ENCODE peak calls at places on chromosome 22, in six cellular contexts. M is adrenal gland, W is IMR-90, A is HCT116, R is fibroblast of lung, H is left ventricle myocardium inferior. C is an unnamed sample. For H3K9me3 and H3K27me3, the result is how much of the 10 kb centered on the place peaks cover.

GRCh38 chr22:17963015-17963414 is 61.3 kb downstream of the MICAL3 start:
- DNase-seq in H (no peak), R (no peak), A (no peak), W (no peak), M (no peak), C (no peak)

GRCh38 chr22:44098966-44099530 is 74.9 kb downstream of the PARVB start:
- DNase-seq in A (no peak), M (no peak), R (no peak), H (no peak), W (no peak), C (no peak)

GRCh38 chr22:49301398-49302149 is 526.1 kb downstream of the BRD1 start:
- DNase-seq in H (no peak), W (no peak), R (no peak), M (peak), A (no peak), C (no peak)

GRCh38 chr22:17924735-17925727 is 99.3 kb downstream of the MICAL3 start:
- DNase-seq in R (no peak), W (no peak), A (no peak), H (no peak), M (no peak), C (no peak)

GRCh38 chr22:24337894-24338645 is 67.4 kb downstream of the SPECC1L start:
- DNase-seq in H (no peak), R (no peak), A (no peak), M (no peak), W (no peak), C (no peak)

GRCh38 chr22:43860126-43860525 is 2.2 kb downstream of the SULT4A1 start:
- DNase-seq in W (no peak), A (no peak), R (no peak), H (no peak), M (no peak), C (no peak)

GRCh38 chr22:27137809-27138400 is 480.5 kb downstream of the MIAT start:
- DNase-seq in A (no peak), H (peak), R (no peak), M (no peak), W (no peak), C (no peak)

GRCh38 chr22:49826603-49827306 is 918 bp downstream of the BRD1 start:
- DNase-seq in A (no peak), H (peak), M (peak), R (peak), W (peak), C (peak)

GRCh38 chr22:43535336-43535735 is 123.5 kb downstream of the MPPED1 start:
- DNase-seq in R (no peak), M (no peak), A (no peak), H (no peak), W (no peak), C (no peak)

GRCh38 chr22:50268655-50269113 is 1.5 kb downstream of the MAPK11 start:
- DNase-seq in R (no peak), A (no peak), W (no peak), M (no peak), H (no peak), C (no peak)

GRCh38 chr22:27642104-27642800 is 159.3 kb downstream of the MN1 start:
- DNase-seq in W (no peak), A (no peak), H (no peak), M (no peak), R (no peak), C (no peak)

GRCh38 chr22:26995222-26995621 is 337.8 kb downstream of the MIAT start:
- DNase-seq in A (no peak), W (no peak), M (no peak), R (no peak), H (no peak), C (no peak)

GRCh38 chr22:41696714-41697113 is 2.6 kb upstream of the MEI1 start:
- DNase-seq in H (no peak), A (no peak), M (no peak), R (no peak), W (no peak), C (no peak)

GRCh38 chr22:19287076-19287724 is 4.3 kb downstream of the CLTCL1 start:
- DNase-seq in R (peak), A (no peak), W (peak), H (no peak), M (no peak), C (no peak)

GRCh38 chr22:17370036-17370765 is 941 bp downstream of the CECR2 start:
- DNase-seq in H (peak), W (no peak), M (no peak), R (peak), A (no peak), C (no peak)

DNA sequence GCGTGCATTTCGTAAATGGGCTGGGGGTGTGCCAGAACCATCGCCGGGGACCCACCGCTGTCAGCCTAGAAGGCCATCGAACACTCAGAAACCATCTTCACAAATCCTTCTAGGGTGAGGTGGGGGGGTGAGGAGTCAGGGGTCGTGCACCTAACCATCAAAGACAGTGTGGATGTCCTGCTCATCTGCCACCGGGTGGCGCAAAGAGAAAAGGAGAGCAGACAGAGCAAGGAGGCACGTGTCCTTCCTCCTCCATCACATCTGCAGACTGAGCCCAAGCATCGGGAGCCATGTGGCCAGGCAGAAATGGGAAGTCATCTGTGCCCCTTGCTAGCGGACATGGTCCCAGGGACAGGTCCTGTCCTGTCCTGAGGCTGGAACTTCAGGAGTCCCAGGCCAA is 61.9 kb upstream of the NUP50 start:
- DNase-seq in H (peak), M (peak), R (peak), A (no peak), W (peak), C (peak)
- H3K4me3 ChIP-seq in H (no peak), M (no peak), R (no peak), A (no peak), W (no peak), C (no peak)

GRCh38 chr22:47994899-47995573 is 1232.6 kb downstream of the TBC1D22A start:
- DNase-seq in W (no peak), R (no peak), H (no peak), A (no peak), M (no peak), C (no peak)

GRCh38 chr22:47995718-47996117 is 1233.3 kb downstream of the TBC1D22A start:
- DNase-seq in H (no peak), M (no peak), A (no peak), W (no peak), R (no peak), C (no peak)

GRCh38 chr22:47997612-47998011 is 1235.2 kb downstream of the TBC1D22A start:
- DNase-seq in R (no peak), A (no peak), M (no peak), W (no peak), H (no peak), C (no peak)

GRCh38 chr22:47997052-47997568 is 1234.7 kb downstream of the TBC1D22A start:
- DNase-seq in M (no peak), H (no peak), R (no peak), A (no peak), W (no peak), C (no peak)

DNA sequence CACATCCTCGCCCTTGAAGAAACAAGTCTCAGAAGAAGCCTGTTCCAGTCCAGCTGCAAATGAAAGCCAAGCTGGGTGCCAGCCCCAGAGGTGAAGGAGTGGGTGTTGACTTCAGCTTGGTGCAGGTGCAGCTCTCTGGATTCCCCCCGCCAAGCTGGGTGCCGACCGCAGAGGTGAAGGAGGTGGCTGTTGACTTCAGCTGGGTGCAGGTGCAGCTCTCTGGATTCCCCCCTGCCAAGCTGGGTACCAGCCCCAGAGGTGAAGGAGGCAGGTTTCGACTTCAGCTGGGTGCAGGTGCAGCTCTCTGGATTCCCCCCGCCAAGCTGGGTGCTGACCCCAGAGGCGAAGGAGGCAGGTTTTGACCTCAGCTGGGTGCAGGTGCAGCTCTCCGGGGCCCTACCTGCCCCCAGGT is 1234.0 kb downstream of the TBC1D22A start:
- DNase-seq in M (no peak), W (no peak), H (no peak), A (no peak), R (no peak), C (no peak)
- H3K9me3 ChIP-seq in M (under half), W (half or more), H (under half), A (under half), R (under half), C (under half)

GRCh38 chr22:39682994-39683393 is 112.4 kb downstream of the CACNA1I start:
- DNase-seq in R (no peak), A (no peak), M (no peak), H (no peak), W (no peak), C (no peak)
- H3K27me3 ChIP-seq in R (under half), A (under half), M (under half), H (half or more), W (under half), C (under half)

DNA sequence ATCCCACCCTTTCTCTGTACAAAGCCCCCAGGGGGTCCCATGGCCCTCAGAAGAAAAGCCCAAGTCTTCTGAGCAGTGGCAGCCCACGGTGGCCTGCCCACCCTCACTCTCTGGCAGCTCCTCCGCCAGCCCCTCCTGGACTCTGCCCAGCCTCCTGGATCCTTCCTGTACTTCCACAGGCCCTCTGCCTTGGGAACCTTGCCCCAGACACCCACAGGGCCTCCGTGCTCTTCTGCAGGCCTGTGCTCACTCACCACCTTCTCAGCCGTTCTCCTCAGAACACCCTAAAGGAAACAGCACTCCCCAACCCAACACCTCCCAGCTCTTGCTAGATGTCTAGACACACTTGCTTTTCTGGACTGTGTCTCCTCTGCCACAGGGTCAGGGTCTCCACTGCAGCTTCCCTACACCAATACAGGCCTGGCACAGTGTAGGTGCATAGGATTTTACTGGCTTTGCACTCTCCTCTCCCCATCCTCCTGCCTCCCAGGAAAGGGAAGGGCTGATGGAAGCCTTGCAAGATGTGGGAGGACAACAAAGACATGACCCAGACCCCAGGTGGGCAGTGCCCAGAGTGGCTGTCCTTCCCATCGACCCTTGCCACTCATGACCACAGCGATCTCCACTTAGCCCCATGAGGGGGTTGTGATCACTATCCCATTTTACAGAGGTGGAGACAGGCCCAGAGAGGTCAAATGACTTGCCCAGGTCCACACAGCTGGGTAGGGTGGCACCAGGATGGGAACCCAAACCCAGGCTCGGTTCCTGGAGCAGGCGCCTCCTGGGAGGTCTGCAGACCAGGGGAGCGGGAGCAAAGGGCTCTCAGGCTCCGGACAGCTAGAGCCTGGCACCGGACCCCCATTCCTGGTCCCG is 2.0 kb downstream of the SCARF2 start:
- DNase-seq in A (no peak), H (no peak), R (no peak), M (no peak), W (no peak), C (no peak)
- H3K4me3 ChIP-seq in A (no peak), H (peak), R (peak), M (peak), W (peak), C (peak)

GRCh38 chr22:36744413-36744765 is 31.5 kb downstream of the IFT27 start:
- DNase-seq in A (no peak), M (no peak), W (no peak), R (no peak), H (no peak), C (no peak)

GRCh38 chr22:36745301-36745995 is 30.5 kb downstream of the IFT27 start:
- DNase-seq in H (no peak), R (no peak), A (no peak), W (no peak), M (no peak), C (no peak)

GRCh38 chr22:36743011-36743410 is 32.9 kb downstream of the IFT27 start:
- DNase-seq in W (no peak), H (no peak), A (no peak), R (no peak), M (no peak), C (no peak)

GRCh38 chr22:36743591-36744412 is 32.1 kb downstream of the IFT27 start:
- DNase-seq in H (no peak), M (no peak), R (no peak), W (no peak), A (no peak), C (no peak)

GRCh38 chr22:36744791-36745190 is 31.1 kb downstream of the IFT27 start:
- DNase-seq in M (no peak), A (no peak), W (no peak), R (no peak), H (no peak), C (no peak)
- H3K9me3 ChIP-seq in M (under half), A (under half), W (under half), R (under half), H (under half), C (under half)

GRCh38 chr22:20953342-20953608 is 13.8 kb upstream of the AIFM3 start:
- DNase-seq in H (no peak), A (no peak), M (no peak), R (no peak), W (no peak), C (no peak)
- H3K27me3 ChIP-seq in H (under half), A (under half), M (under half), R (under half), W (under half), C (under half)

GRCh38 chr22:46004105-46004866 is 27.3 kb upstream of the WNT7B start:
- DNase-seq in R (no peak), A (no peak), H (peak), W (no peak), M (no peak), C (no peak)

GRCh38 chr22:46008291-46008690 is 31.3 kb upstream of the WNT7B start:
- DNase-seq in H (peak), R (peak), A (no peak), W (no peak), M (no peak), C (peak)

GRCh38 chr22:46007848-46008261 is 30.9 kb upstream of the WNT7B start:
- DNase-seq in H (peak), M (no peak), R (peak), A (no peak), W (peak), C (peak)

GRCh38 chr22:46007003-46007847 is 30.3 kb upstream of the WNT7B start:
- DNase-seq in H (peak), R (peak), W (peak), A (peak), M (peak), C (peak)

GRCh38 chr22:46006379-46007002 is 29.5 kb upstream of the WNT7B start:
- DNase-seq in W (peak), R (peak), A (peak), H (peak), M (peak), C (peak)
- H3K4me3 ChIP-seq in W (no peak), R (peak), A (peak), H (peak), M (no peak), C (peak)

GRCh38 chr22:30556388-30556787 is 9.8 kb upstream of the SEC14L6 start:
- DNase-seq in W (no peak), R (no peak), M (no peak), A (no peak), H (no peak), C (no peak)
- H3K9me3 ChIP-seq in W (under half), R (under half), M (under half), A (under half), H (under half), C (under half)

DNA sequence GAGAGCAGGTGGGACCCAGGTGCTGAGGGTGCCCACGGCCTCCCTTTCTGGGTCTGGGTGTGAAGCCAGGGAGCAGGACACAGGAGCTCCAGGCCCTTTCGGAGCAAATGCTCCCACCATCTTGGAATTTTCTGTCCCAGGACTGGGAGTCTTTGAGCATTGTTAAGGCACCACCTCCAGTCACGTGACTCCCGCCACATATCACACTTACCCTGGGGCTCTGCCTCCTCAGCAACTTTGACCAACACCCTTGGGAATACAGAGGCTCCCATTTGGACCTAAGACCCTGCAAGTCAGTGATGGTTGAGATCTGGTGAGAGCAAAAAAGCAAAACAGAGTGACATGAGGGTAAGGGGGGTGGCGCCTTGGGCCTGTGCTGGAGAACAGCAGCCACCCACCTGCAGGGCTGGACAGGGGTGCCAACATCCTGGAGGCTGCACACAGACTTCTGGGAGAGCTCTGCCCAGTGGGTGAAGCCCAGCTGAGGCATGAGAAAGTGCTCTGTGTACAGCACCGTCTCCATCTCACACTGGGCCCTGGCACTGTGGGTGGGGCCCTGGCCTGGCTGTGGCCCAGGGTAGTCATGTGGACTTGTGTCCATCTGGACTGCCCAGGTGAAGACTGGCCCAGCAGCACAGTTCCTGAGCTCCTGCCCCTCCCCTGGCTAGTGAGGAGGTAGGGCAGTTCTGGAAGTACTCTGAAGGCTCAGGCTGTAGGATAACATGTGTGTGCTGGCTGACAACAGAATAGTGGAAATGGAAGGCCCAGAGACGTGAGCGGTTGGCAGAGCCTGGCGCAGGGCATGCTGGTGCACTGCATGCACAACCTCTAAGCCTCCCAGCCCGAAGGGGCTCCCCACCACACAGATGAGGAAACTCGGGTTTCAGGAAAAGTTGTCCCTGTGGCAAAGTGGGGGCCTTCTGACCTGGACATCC is 35.6 kb downstream of the RSPH14 start:
- DNase-seq in W (no peak), M (no peak), A (no peak), H (no peak), R (no peak), C (no peak)
- H3K27me3 ChIP-seq in W (under half), M (under half), A (under half), H (under half), R (under half), C (under half)

C was measured in MG63.